ENCODE peak calls at places on chromosomes 5 and 9, in six cellular contexts. V is OCI-LY7; W is SW480; E is cardiac muscle cell; T is HFF-Myc; Q is CD4-positive, CD25-positive, alpha-beta regulatory T cell. A is an unnamed sample.

GRCh38 chr9:16868706-16869105 is 1.8 kb downstream of the BNC2 start:
- DNase-seq in E (peak), Q (no peak), W (no peak), T (no peak), V (no peak), A (no peak)

GRCh38 chr5:77083088-77083487 is 4.0 kb downstream of the ZBED3 start:
- DNase-seq in W (no peak), T (no peak), Q (no peak), E (no peak), V (no peak), A (no peak)

GRCh38 chr5:67416133-67416937 is 219.7 kb upstream of the CD180 start:
- DNase-seq in E (no peak), T (no peak), V (no peak), W (peak), Q (no peak), A (peak)

GRCh38 chr5:139275536-139276297 is 17.8 kb upstream of the MATR3 start:
- DNase-seq in V (peak), E (no peak), T (no peak), Q (no peak), W (peak), A (no peak)

GRCh38 chr5:38438757-38439156 is 117.7 kb downstream of the LIFR start:
- DNase-seq in E (no peak), W (no peak), V (no peak), T (no peak), Q (no peak), A (no peak)

GRCh38 chr9:38482918-38483592 is 58.8 kb upstream of the IGFBPL1 start:
- DNase-seq in E (peak), W (no peak), T (no peak), Q (no peak), V (no peak), A (no peak)

GRCh38 chr9:94999832-95000231 is 273.3 kb downstream of the AOPEP start:
- DNase-seq in T (no peak), E (no peak), W (no peak), Q (no peak), V (no peak), A (no peak)

GRCh38 chr5:168365581-168366081 is 74.2 kb downstream of the WWC1 start:
- DNase-seq in Q (no peak), T (no peak), V (no peak), W (no peak), E (peak), A (no peak)

GRCh38 chr9:109765278-109765677 is 14.7 kb upstream of the PALM2AKAP2 start:
- DNase-seq in V (no peak), T (no peak), W (no peak), Q (no peak), E (no peak), A (no peak)

GRCh38 chr5:14429102-14429501 is 152.5 kb upstream of the OTULINL start:
- DNase-seq in T (no peak), W (no peak), Q (no peak), E (no peak), V (no peak), A (no peak)

A was measured in CD4-positive, alpha-beta memory T cell.